ENCODE peak calls at places on chromosome X, in ten cellular contexts. One of them, this sample, is unnamed. For H3K4me1, the result is how much of the 10 kb centered on the place peaks cover.

GRCh38 chrX:107684956-107685385 is 56.7 kb downstream of the PRPS1 start:
- DNase-seq in uterus: peak
- DNase-seq in A549: peak
- DNase-seq in upper lobe of left lung: no peak
- DNase-seq in IMR-90: no peak
- DNase-seq in heart left ventricle: peak
- DNase-seq in ovary: peak
- DNase-seq in esophagus muscularis mucosa: peak
- DNase-seq in breast epithelium: peak
- DNase-seq in K562: peak
- DNase-seq in this sample: peak

GRCh38 chrX:77514177-77514576 is 67.0 kb downstream of the FGF16 start:
- DNase-seq in uterus: no peak
- DNase-seq in A549: no peak
- DNase-seq in upper lobe of left lung: no peak
- DNase-seq in IMR-90: no peak
- DNase-seq in heart left ventricle: no peak
- DNase-seq in ovary: no peak
- DNase-seq in esophagus muscularis mucosa: no peak
- DNase-seq in breast epithelium: no peak
- DNase-seq in K562: no peak
- DNase-seq in this sample: no peak

GRCh38 chrX:64206556-64207162 is 1.2 kb upstream of the AMER1 start:
- DNase-seq in uterus: peak
- DNase-seq in A549: no peak
- DNase-seq in upper lobe of left lung: no peak
- DNase-seq in IMR-90: peak
- DNase-seq in heart left ventricle: no peak
- DNase-seq in ovary: peak
- DNase-seq in esophagus muscularis mucosa: no peak
- DNase-seq in breast epithelium: peak
- DNase-seq in K562: no peak
- DNase-seq in this sample: peak

GRCh38 chrX:129139837-129140679 is 383.2 kb downstream of the SMARCA1 start:
- DNase-seq in uterus: no peak
- DNase-seq in A549: peak
- DNase-seq in upper lobe of left lung: no peak
- DNase-seq in IMR-90: no peak
- DNase-seq in heart left ventricle: no peak
- DNase-seq in ovary: no peak
- DNase-seq in esophagus muscularis mucosa: no peak
- DNase-seq in breast epithelium: no peak
- DNase-seq in K562: no peak
- DNase-seq in this sample: no peak

GRCh38 chrX:64394874-64395567 is at the start of gene MTMR8:
- DNase-seq in uterus: peak
- DNase-seq in A549: peak
- DNase-seq in upper lobe of left lung: peak
- DNase-seq in IMR-90: no peak
- DNase-seq in heart left ventricle: peak
- DNase-seq in ovary: peak
- DNase-seq in esophagus muscularis mucosa: peak
- DNase-seq in breast epithelium: peak
- DNase-seq in K562: peak
- DNase-seq in this sample: peak

GRCh38 chrX:44400588-44400987 is 57.1 kb upstream of the EFHC2 start:
- DNase-seq in uterus: no peak
- DNase-seq in A549: peak
- DNase-seq in upper lobe of left lung: no peak
- DNase-seq in IMR-90: peak
- DNase-seq in heart left ventricle: no peak
- DNase-seq in ovary: no peak
- DNase-seq in esophagus muscularis mucosa: no peak
- DNase-seq in breast epithelium: no peak
- DNase-seq in K562: peak
- DNase-seq in this sample: no peak

GRCh38 chrX:10006770-10007169 is 39.6 kb downstream of the CLDN34 start:
- DNase-seq in uterus: no peak
- DNase-seq in A549: no peak
- DNase-seq in upper lobe of left lung: no peak
- DNase-seq in IMR-90: no peak
- DNase-seq in heart left ventricle: no peak
- DNase-seq in ovary: no peak
- DNase-seq in esophagus muscularis mucosa: no peak
- DNase-seq in breast epithelium: no peak
- DNase-seq in K562: no peak
- DNase-seq in this sample: no peak

GRCh38 chrX:49198540-49199314 is 1.3 kb downstream of the SYP start:
- DNase-seq in uterus: no peak
- DNase-seq in A549: no peak
- DNase-seq in upper lobe of left lung: no peak
- DNase-seq in IMR-90: no peak
- DNase-seq in heart left ventricle: no peak
- DNase-seq in ovary: no peak
- DNase-seq in esophagus muscularis mucosa: no peak
- DNase-seq in breast epithelium: no peak
- DNase-seq in K562: no peak
- DNase-seq in this sample: no peak

GRCh38 chrX:23752740-23753435 is 9.8 kb upstream of the ACOT9 start:
- DNase-seq in uterus: no peak
- DNase-seq in A549: peak
- DNase-seq in upper lobe of left lung: no peak
- DNase-seq in IMR-90: peak
- DNase-seq in heart left ventricle: no peak
- DNase-seq in ovary: no peak
- DNase-seq in esophagus muscularis mucosa: no peak
- DNase-seq in breast epithelium: no peak
- DNase-seq in K562: no peak
- DNase-seq in this sample: no peak

GRCh38 chrX:105347373-105347772 is 126.9 kb upstream of the TEX13A start:
- DNase-seq in uterus: no peak
- DNase-seq in A549: no peak
- DNase-seq in upper lobe of left lung: no peak
- DNase-seq in IMR-90: no peak
- DNase-seq in heart left ventricle: no peak
- DNase-seq in ovary: no peak
- DNase-seq in esophagus muscularis mucosa: no peak
- DNase-seq in breast epithelium: no peak
- DNase-seq in K562: no peak
- DNase-seq in this sample: no peak

GRCh38 chrX:97685753-97686152 is 802.0 kb downstream of the RPA4 start:
- DNase-seq in uterus: no peak
- DNase-seq in A549: peak
- DNase-seq in upper lobe of left lung: no peak
- DNase-seq in IMR-90: peak
- DNase-seq in heart left ventricle: no peak
- DNase-seq in ovary: no peak
- DNase-seq in esophagus muscularis mucosa: no peak
- DNase-seq in breast epithelium: no peak
- DNase-seq in K562: peak
- DNase-seq in this sample: peak

GRCh38 chrX:100850317-100850716 is 23.8 kb downstream of the NOX1 start:
- DNase-seq in uterus: no peak
- DNase-seq in A549: no peak
- DNase-seq in upper lobe of left lung: no peak
- DNase-seq in IMR-90: no peak
- DNase-seq in heart left ventricle: no peak
- DNase-seq in ovary: no peak
- DNase-seq in esophagus muscularis mucosa: no peak
- DNase-seq in breast epithelium: no peak
- DNase-seq in K562: peak
- DNase-seq in this sample: no peak

GRCh38 chrX:153582896-153583295 is 16.0 kb downstream of the CCNQ start:
- DNase-seq in uterus: no peak
- DNase-seq in A549: no peak
- DNase-seq in upper lobe of left lung: no peak
- DNase-seq in IMR-90: peak
- DNase-seq in heart left ventricle: peak
- DNase-seq in ovary: no peak
- DNase-seq in esophagus muscularis mucosa: peak
- DNase-seq in breast epithelium: peak
- DNase-seq in K562: peak
- DNase-seq in this sample: no peak

DNA sequence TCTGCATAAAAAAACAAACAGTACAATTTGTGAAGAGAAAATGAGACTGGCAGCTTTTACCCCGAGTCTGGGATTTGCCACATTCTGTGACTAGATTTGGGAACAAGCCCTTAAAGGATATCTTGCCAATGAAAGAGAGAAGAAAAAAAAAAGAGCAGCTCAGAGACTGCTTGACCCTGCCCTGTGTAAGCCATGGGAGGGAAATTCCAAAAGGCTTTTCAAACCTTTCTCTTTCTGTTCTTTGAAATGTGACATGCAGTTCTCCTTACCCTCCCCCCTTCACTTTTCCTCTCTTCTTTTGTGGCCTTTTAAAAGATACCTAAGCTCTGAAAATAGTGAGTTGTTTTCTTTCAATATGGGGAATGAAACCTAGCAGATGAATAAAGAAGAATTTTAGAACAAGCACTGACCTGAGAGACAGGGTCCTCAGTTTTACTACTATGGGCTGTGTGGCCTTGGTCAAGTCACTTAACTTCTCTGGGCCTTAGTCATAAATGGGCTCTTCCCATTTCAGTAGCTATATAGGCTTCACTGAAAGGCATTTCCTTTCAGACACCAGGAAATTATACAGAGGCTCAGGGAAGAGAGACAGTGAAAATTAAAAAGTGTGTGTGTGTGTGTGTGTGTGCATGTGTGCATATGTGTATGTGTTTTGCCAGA is 5.1 kb downstream of the CCDC160 start:
- DNase-seq in uterus: no peak
- DNase-seq in A549: no peak
- DNase-seq in upper lobe of left lung: no peak
- DNase-seq in IMR-90: no peak
- DNase-seq in heart left ventricle: no peak
- DNase-seq in ovary: no peak
- DNase-seq in esophagus muscularis mucosa: no peak
- DNase-seq in breast epithelium: no peak
- DNase-seq in K562: no peak
- DNase-seq in this sample: no peak
- H3K4me1 ChIP-seq in uterus: under half
- H3K4me1 ChIP-seq in A549: under half
- H3K4me1 ChIP-seq in upper lobe of left lung: under half
- H3K4me1 ChIP-seq in IMR-90: under half
- H3K4me1 ChIP-seq in heart left ventricle: under half
- H3K4me1 ChIP-seq in ovary: under half
- H3K4me1 ChIP-seq in esophagus muscularis mucosa: under half
- H3K4me1 ChIP-seq in breast epithelium: under half
- H3K4me1 ChIP-seq in K562: under half
- H3K4me1 ChIP-seq in this sample: under half

GRCh38 chrX:133045986-133046385 is 50.9 kb downstream of the USP26 start:
- DNase-seq in uterus: no peak
- DNase-seq in A549: no peak
- DNase-seq in upper lobe of left lung: no peak
- DNase-seq in IMR-90: peak
- DNase-seq in heart left ventricle: no peak
- DNase-seq in ovary: no peak
- DNase-seq in esophagus muscularis mucosa: no peak
- DNase-seq in breast epithelium: no peak
- DNase-seq in K562: peak
- DNase-seq in this sample: no peak
- TF ChIP-seq CTCF in uterus: no peak
- TF ChIP-seq CTCF in A549: peak
- TF ChIP-seq CTCF in upper lobe of left lung: no peak
- TF ChIP-seq CTCF in IMR-90: peak
- TF ChIP-seq CTCF in heart left ventricle: peak
- TF ChIP-seq CTCF in ovary: no peak
- TF ChIP-seq CTCF in esophagus muscularis mucosa: peak
- TF ChIP-seq CTCF in breast epithelium: no peak
- TF ChIP-seq CTCF in K562: no peak
- TF ChIP-seq CTCF in this sample: no peak

GRCh38 chrX:1597345-1598020 is 6.1 kb downstream of the AKAP17A start:
- DNase-seq in uterus: no peak
- DNase-seq in A549: no peak
- DNase-seq in upper lobe of left lung: no peak
- DNase-seq in IMR-90: no peak
- DNase-seq in heart left ventricle: no peak
- DNase-seq in ovary: no peak
- DNase-seq in esophagus muscularis mucosa: no peak
- DNase-seq in breast epithelium: no peak
- DNase-seq in K562: no peak
- DNase-seq in this sample: no peak

GRCh38 chrX:1593286-1594271 is 2.2 kb downstream of the AKAP17A start:
- DNase-seq in uterus: no peak
- DNase-seq in A549: no peak
- DNase-seq in upper lobe of left lung: no peak
- DNase-seq in IMR-90: no peak
- DNase-seq in heart left ventricle: no peak
- DNase-seq in ovary: no peak
- DNase-seq in esophagus muscularis mucosa: no peak
- DNase-seq in breast epithelium: no peak
- DNase-seq in K562: no peak
- DNase-seq in this sample: peak

GRCh38 chrX:1596676-1597344 is 5.4 kb downstream of the AKAP17A start:
- DNase-seq in uterus: no peak
- DNase-seq in A549: no peak
- DNase-seq in upper lobe of left lung: no peak
- DNase-seq in IMR-90: no peak
- DNase-seq in heart left ventricle: no peak
- DNase-seq in ovary: no peak
- DNase-seq in esophagus muscularis mucosa: no peak
- DNase-seq in breast epithelium: no peak
- DNase-seq in K562: no peak
- DNase-seq in this sample: no peak

GRCh38 chrX:1598021-1598875 is 6.8 kb downstream of the AKAP17A start:
- DNase-seq in uterus: no peak
- DNase-seq in A549: no peak
- DNase-seq in upper lobe of left lung: no peak
- DNase-seq in IMR-90: no peak
- DNase-seq in heart left ventricle: no peak
- DNase-seq in ovary: no peak
- DNase-seq in esophagus muscularis mucosa: no peak
- DNase-seq in breast epithelium: no peak
- DNase-seq in K562: no peak
- DNase-seq in this sample: peak

DNA sequence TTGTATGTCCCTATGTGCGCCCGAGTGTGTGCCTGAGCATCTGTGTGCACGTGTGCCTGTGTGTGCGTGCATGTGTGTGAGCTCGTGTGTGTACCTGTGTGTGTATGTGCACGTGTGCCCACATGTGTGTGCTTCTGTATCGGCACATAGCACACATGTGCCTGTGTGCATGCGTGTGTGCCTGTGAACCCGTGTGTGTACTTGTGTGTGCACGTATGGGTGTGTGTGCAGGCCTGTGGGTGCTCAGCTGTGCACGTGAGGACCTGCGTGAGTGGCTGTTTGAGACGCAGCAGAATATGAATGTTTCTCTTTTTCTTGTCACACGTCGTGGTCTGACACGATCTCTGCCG is 4.3 kb downstream of the AKAP17A start:
- DNase-seq in uterus: no peak
- DNase-seq in A549: no peak
- DNase-seq in upper lobe of left lung: no peak
- DNase-seq in IMR-90: no peak
- DNase-seq in heart left ventricle: no peak
- DNase-seq in ovary: no peak
- DNase-seq in esophagus muscularis mucosa: no peak
- DNase-seq in breast epithelium: no peak
- DNase-seq in K562: no peak
- DNase-seq in this sample: no peak
- TF ChIP-seq POLR2A in uterus: no peak
- TF ChIP-seq POLR2A in A549: no peak
- TF ChIP-seq POLR2A in upper lobe of left lung: no peak
- TF ChIP-seq POLR2A in IMR-90: no peak
- TF ChIP-seq POLR2A in heart left ventricle: no peak
- TF ChIP-seq POLR2A in ovary: no peak
- TF ChIP-seq POLR2A in esophagus muscularis mucosa: no peak
- TF ChIP-seq POLR2A in breast epithelium: no peak
- TF ChIP-seq POLR2A in K562: no peak
- TF ChIP-seq POLR2A in this sample: no peak

GRCh38 chrX:66023726-66024467 is 16.0 kb downstream of the VSIG4 start:
- DNase-seq in uterus: no peak
- DNase-seq in A549: no peak
- DNase-seq in upper lobe of left lung: no peak
- DNase-seq in IMR-90: no peak
- DNase-seq in heart left ventricle: no peak
- DNase-seq in ovary: no peak
- DNase-seq in esophagus muscularis mucosa: no peak
- DNase-seq in breast epithelium: no peak
- DNase-seq in K562: no peak
- DNase-seq in this sample: no peak
- H3K4me1 ChIP-seq in uterus: under half
- H3K4me1 ChIP-seq in A549: under half
- H3K4me1 ChIP-seq in upper lobe of left lung: under half
- H3K4me1 ChIP-seq in IMR-90: under half
- H3K4me1 ChIP-seq in heart left ventricle: under half
- H3K4me1 ChIP-seq in ovary: under half
- H3K4me1 ChIP-seq in esophagus muscularis mucosa: under half
- H3K4me1 ChIP-seq in breast epithelium: under half
- H3K4me1 ChIP-seq in K562: under half
- H3K4me1 ChIP-seq in this sample: under half